ENCODE peak calls at places on chromosomes 1 and 21, in six cellular contexts. S is uterus, J is neuronal stem cell, N is A673, T is IMR-90, W is upper lobe of right lung. E is an unnamed sample. For H3K36me3, the result is how much of the 10 kb centered on the place peaks cover.

GRCh38 chr1:201346337-201346939 is 31.0 kb downstream of the TNNT2 start:
- DNase-seq in W (peak), S (no peak), T (peak), N (peak), J (peak), E (no peak)

GRCh38 chr1:44616284-44616990 is 57.8 kb downstream of the TMEM53 start:
- DNase-seq in S (no peak), N (no peak), T (no peak), W (no peak), J (no peak), E (no peak)

GRCh38 chr1:32695098-32695904 is 7.3 kb downstream of the SYNC start:
- DNase-seq in T (peak), S (peak), W (peak), N (no peak), J (no peak), E (no peak)

GRCh38 chr1:155218854-155219591 is 10.5 kb downstream of the MTX1 start:
- DNase-seq in N (peak), J (no peak), W (no peak), S (peak), T (peak), E (peak)

GRCh38 chr1:78650114-78650513 is 483 bp downstream of the IFI44 start:
- DNase-seq in N (peak), W (no peak), J (no peak), T (no peak), S (no peak), E (no peak)

GRCh38 chr1:2019162-2019542 is at the start of gene GABRD:
- DNase-seq in J (no peak), T (no peak), N (peak), S (no peak), W (no peak), E (no peak)

GRCh38 chr1:199422206-199422605 is 605.3 kb upstream of the NR5A2 start:
- DNase-seq in T (peak), N (peak), W (no peak), J (no peak), S (no peak), E (peak)

GRCh38 chr1:235984041-235984820 is 80.7 kb downstream of the NID1 start:
- DNase-seq in N (no peak), J (no peak), T (peak), W (no peak), S (no peak), E (no peak)

GRCh38 chr1:70227439-70227838 is 6.3 kb downstream of the SRSF11 start:
- DNase-seq in N (no peak), J (no peak), T (peak), S (no peak), W (no peak), E (no peak)

GRCh38 chr1:34369701-34370455 is 193.2 kb downstream of the C1orf94 start:
- DNase-seq in S (no peak), W (no peak), T (no peak), J (no peak), N (no peak), E (no peak)

GRCh38 chr1:234755449-234755863 is 145.5 kb upstream of the IRF2BP2 start:
- DNase-seq in T (peak), J (no peak), W (peak), N (peak), S (peak), E (no peak)

GRCh38 chr1:234089396-234089795 is 184.9 kb downstream of the SLC35F3 start:
- DNase-seq in T (no peak), N (no peak), S (no peak), J (no peak), W (no peak), E (no peak)

GRCh38 chr1:155729031-155729898 is 40.4 kb downstream of the DAP3 start:
- DNase-seq in T (peak), W (no peak), N (peak), J (peak), S (peak), E (peak)

GRCh38 chr1:58586296-58586695 is 9.2 kb upstream of the TACSTD2 start:
- DNase-seq in T (peak), W (no peak), S (no peak), J (no peak), N (no peak), E (no peak)

GRCh38 chr1:223429821-223430220 is 36.6 kb downstream of the CCDC185 start:
- DNase-seq in W (no peak), S (no peak), J (no peak), T (no peak), N (no peak), E (no peak)

GRCh38 chr1:9133870-9134269 is 5.0 kb upstream of the GPR157 start:
- DNase-seq in S (no peak), W (no peak), J (no peak), N (no peak), T (no peak), E (no peak)

GRCh38 chr1:118984086-118984989 is 3.8 kb downstream of the TBX15 start:
- DNase-seq in N (no peak), J (peak), T (peak), S (no peak), W (no peak), E (no peak)

GRCh38 chr21:45364464-45365185 is 40.3 kb upstream of the COL18A1 start:
- DNase-seq in W (no peak), T (peak), J (no peak), N (no peak), S (peak), E (no peak)

GRCh38 chr1:107692580-107693345 is 272.2 kb downstream of the VAV3 start:
- DNase-seq in S (no peak), W (no peak), J (no peak), T (no peak), N (no peak), E (no peak)

GRCh38 chr1:113677250-113678158 is 81.8 kb downstream of the PHTF1 start:
- DNase-seq in J (peak), N (peak), W (no peak), S (no peak), T (peak), E (peak)

GRCh38 chr1:12069616-12070244 is 6.6 kb downstream of the TNFRSF8 start:
- DNase-seq in S (no peak), T (no peak), N (no peak), J (no peak), W (no peak), E (no peak)

GRCh38 chr1:211808475-211808874 is 22.1 kb downstream of the LPGAT1 start:
- DNase-seq in N (no peak), W (no peak), S (no peak), J (no peak), T (no peak), E (no peak)

GRCh38 chr1:41495171-41495948 is 10.9 kb upstream of the EDN2 start:
- DNase-seq in W (no peak), N (peak), J (no peak), T (peak), S (peak), E (no peak)

GRCh38 chr1:29828526-29829447 is 592.5 kb downstream of the PTPRU start:
- DNase-seq in W (no peak), T (no peak), S (no peak), J (no peak), N (no peak), E (no peak)

GRCh38 chr21:32803651-32804050 is 32.1 kb upstream of the PAXBP1 start:
- DNase-seq in W (no peak), N (peak), S (no peak), J (no peak), T (peak), E (no peak)

GRCh38 chr1:33612877-33613487 is 140.5 kb downstream of the ZSCAN20 start:
- DNase-seq in S (peak), J (peak), T (peak), N (peak), W (no peak), E (peak)

GRCh38 chr21:39121600-39122355 is 61.5 kb downstream of the PSMG1 start:
- DNase-seq in N (no peak), W (no peak), J (no peak), T (no peak), S (no peak), E (no peak)

GRCh38 chr1:28449904-28450303 is 55.9 kb upstream of the RCC1 start:
- DNase-seq in T (no peak), N (no peak), S (no peak), J (no peak), W (no peak), E (no peak)

DNA sequence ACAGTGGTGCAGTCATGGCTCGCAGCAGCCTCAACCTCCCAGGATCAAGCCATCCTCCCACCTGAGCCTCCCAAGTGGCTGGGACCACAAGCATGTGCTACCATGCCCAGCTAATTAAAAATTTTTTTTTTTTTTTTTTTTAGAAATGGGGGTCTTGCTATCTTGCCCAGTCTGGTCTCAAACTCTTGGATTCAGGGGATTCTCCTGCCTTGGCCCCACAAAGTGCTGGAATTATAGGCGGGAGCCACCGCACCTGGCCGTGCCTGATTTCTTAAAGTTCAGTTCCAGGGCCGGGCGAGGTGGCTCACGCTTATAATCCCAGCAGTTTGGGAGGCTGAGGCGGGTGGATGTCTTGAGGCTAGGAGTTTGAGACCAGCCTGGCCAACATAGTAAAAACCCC is 6.4 kb downstream of the THAP3 start:
- DNase-seq in N (no peak), W (no peak), S (no peak), T (no peak), J (no peak), E (no peak)
- H3K36me3 ChIP-seq in N (half or more), W (half or more), S (under half), T (half or more), J (half or more), E (half or more)

GRCh38 chr1:214425723-214426419 is 125.5 kb downstream of the PTPN14 start:
- DNase-seq in S (no peak), J (no peak), T (no peak), W (no peak), N (peak), E (no peak)
- H3K27ac ChIP-seq in S (no peak), J (no peak), T (no peak), W (no peak), N (peak), E (peak)

GRCh38 chr21:28962465-28962864 is 30.2 kb downstream of the LTN1 start:
- DNase-seq in J (no peak), T (no peak), S (no peak), W (no peak), N (no peak), E (no peak)

GRCh38 chr21:28963831-28964230 is 28.8 kb downstream of the LTN1 start:
- DNase-seq in N (no peak), W (no peak), S (no peak), T (no peak), J (no peak), E (no peak)

GRCh38 chr21:28961927-28962326 is 30.8 kb downstream of the LTN1 start:
- DNase-seq in T (no peak), S (no peak), N (no peak), W (no peak), J (no peak), E (no peak)

GRCh38 chr21:28959367-28960099 is 33.1 kb downstream of the LTN1 start:
- DNase-seq in T (peak), N (peak), W (no peak), J (no peak), S (no peak), E (no peak)

GRCh38 chr21:28960245-28960644 is 32.4 kb downstream of the LTN1 start:
- DNase-seq in N (no peak), J (no peak), W (no peak), S (no peak), T (no peak), E (no peak)
- H3K36me3 ChIP-seq in N (under half), J (half or more), W (half or more), S (under half), T (under half), E (under half)

DNA sequence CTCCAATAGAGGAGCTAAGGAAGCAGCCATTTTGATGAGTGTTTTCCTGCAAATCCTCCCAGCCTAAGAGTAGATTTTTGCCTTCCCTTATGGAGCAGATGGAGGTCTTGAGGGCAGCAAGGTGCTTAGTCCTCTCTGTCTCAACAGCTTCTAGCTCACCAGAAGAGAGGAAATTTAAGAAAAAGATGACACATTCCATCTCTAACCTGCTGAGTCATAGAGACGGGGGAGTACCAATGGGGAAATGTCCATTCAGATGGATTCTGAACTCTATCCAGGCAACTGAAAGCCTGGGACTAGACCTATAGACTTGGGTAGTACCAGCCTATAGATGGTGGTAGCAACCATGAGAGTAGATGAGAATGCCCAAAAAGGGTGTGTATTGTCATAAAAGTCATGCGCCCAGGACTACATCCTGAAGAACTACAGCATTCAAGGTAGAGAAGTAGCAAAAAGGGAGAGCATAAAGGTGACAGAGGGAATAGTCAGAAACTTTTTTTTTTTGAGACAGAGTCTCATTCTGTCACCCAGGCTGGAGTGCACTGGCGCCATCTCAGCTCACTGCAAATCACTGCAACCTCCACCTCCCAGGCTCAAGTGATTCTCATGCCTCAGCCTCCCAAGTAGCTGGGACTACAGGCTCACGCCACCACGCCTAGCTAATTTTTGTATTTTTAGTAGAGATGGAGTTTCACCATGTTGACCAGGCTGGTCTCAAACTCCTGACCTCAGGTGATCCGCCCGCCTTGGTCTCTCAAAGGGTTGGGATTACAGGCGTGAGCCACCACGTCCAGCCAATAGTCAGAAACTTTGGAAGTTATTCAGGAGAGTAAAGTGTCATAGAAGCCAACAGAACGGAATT is 10.7 kb upstream of the ELOA start:
- DNase-seq in W (peak), T (peak), N (no peak), J (no peak), S (no peak), E (no peak)
- H3K27ac ChIP-seq in W (no peak), T (no peak), N (no peak), J (no peak), S (no peak), E (no peak)

GRCh38 chr1:184701821-184702220 is 52.8 kb downstream of the EDEM3 start:
- DNase-seq in W (no peak), T (no peak), N (no peak), J (no peak), S (no peak), E (peak)
- H3K36me3 ChIP-seq in W (half or more), T (under half), N (under half), J (under half), S (under half), E (under half)